ENCODE peak calls at places on chromosomes 5 and 9, in six cellular contexts. V is T1000; Y is NCI-H2081; L is stimulated activated CD4-positive, alpha-beta T cell treated with anti-CD3 and anti-CD28 coated beads, TNF-alpha, amount 100 ng/mL, for 24 hours; T is HFFc6; U is frontal cortex. D is an unnamed sample.
A peak's percentile ranks its signal among the peaks of the same experiment; 100 is the strongest.

GRCh38 chr5:159017787-159018186 is 81.9 kb downstream of the EBF1 start:
- DNase-seq in V (no peak), Y (peak; percentile 72), L (no peak), T (no peak), U (no peak), D (no peak)

GRCh38 chr5:159449925-159450324 is 119.6 kb upstream of the IL12B start:
- DNase-seq in V (peak; percentile 39), Y (no peak), L (no peak), T (no peak), U (no peak), D (peak; percentile 67)

GRCh38 chr9:122133263-122133983 is 26.2 kb downstream of the NDUFA8 start:
- DNase-seq in V (no peak), Y (no peak), L (no peak), T (no peak), U (no peak), D (no peak)

GRCh38 chr5:132714456-132715307 is 22.7 kb downstream of the KIF3A start:
- DNase-seq in V (no peak), Y (no peak), L (no peak), T (no peak), U (no peak), D (no peak)

GRCh38 chr5:79666758-79667157 is 22.9 kb upstream of the CMYA5 start:
- DNase-seq in V (no peak), Y (no peak), L (no peak), T (no peak), U (no peak), D (no peak)

GRCh38 chr5:11247224-11247623 is 486.2 kb upstream of the DAP start:
- DNase-seq in V (no peak), Y (no peak), L (no peak), T (no peak), U (no peak), D (no peak)

GRCh38 chr5:79020861-79021561 is 35.9 kb upstream of the ARSB start:
- DNase-seq in V (no peak), Y (peak; percentile 32), L (no peak), T (peak; percentile 64), U (peak; percentile 10), D (peak; percentile 38)

GRCh38 chr5:31768046-31768445 is 129.1 kb downstream of the PDZD2 start:
- DNase-seq in V (no peak), Y (no peak), L (no peak), T (no peak), U (no peak), D (no peak)

GRCh38 chr5:167713186-167713585 is 578.3 kb upstream of the WWC1 start:
- DNase-seq in V (no peak), Y (no peak), L (no peak), T (no peak), U (no peak), D (no peak)

GRCh38 chr5:137268646-137269045 is 230.5 kb downstream of the SPOCK1 start:
- DNase-seq in V (no peak), Y (no peak), L (no peak), T (no peak), U (no peak), D (no peak)

GRCh38 chr5:78320461-78320860 is 26.0 kb upstream of the AP3B1 start:
- DNase-seq in V (no peak), Y (no peak), L (no peak), T (peak; percentile 27), U (peak; percentile 4), D (no peak)

GRCh38 chr9:132235894-132236661 is 74.2 kb downstream of the NTNG2 start:
- DNase-seq in V (peak; percentile 53), Y (peak; percentile 88), L (peak; percentile 69), T (peak; percentile 34), U (peak; percentile 73), D (peak; percentile 77)

GRCh38 chr9:111016046-111017026 is 21.9 kb downstream of the LPAR1 start:
- DNase-seq in V (no peak), Y (no peak), L (no peak), T (peak; percentile 32), U (no peak), D (no peak)

GRCh38 chr9:89359636-89360315 is 41.5 kb downstream of the SECISBP2 start:
- DNase-seq in V (no peak), Y (peak; percentile 14), L (no peak), T (peak; percentile 6), U (no peak), D (no peak)

GRCh38 chr5:68171101-68171558 is 44.4 kb upstream of the PIK3R1 start:
- DNase-seq in V (no peak), Y (no peak), L (no peak), T (no peak), U (peak; percentile 38), D (no peak)

GRCh38 chr5:148443998-148444397 is 60.2 kb downstream of the FBXO38 start:
- DNase-seq in V (no peak), Y (peak; percentile 31), L (peak; percentile 11), T (peak; percentile 58), U (peak; percentile 5), D (peak; percentile 65)

GRCh38 chr9:93827545-93828330 is 127.4 kb downstream of the BARX1 start:
- DNase-seq in V (no peak), Y (no peak), L (peak; percentile 7), T (peak; percentile 7), U (peak; percentile 57), D (peak; percentile 57)

GRCh38 chr9:2066312-2067273 is 51.4 kb downstream of the SMARCA2 start:
- DNase-seq in V (no peak), Y (no peak), L (no peak), T (peak; percentile 76), U (no peak), D (no peak)

D was measured in PC-9.